ENCODE peak calls at places on chromosomes 5 and 9, in four cellular contexts. I is A549, H is upper lobe of left lung, K is transverse colon. M is an unnamed sample.

GRCh38 chr5:10662083-10662482 is 98.2 kb downstream of the ANKRD33B start:
- DNase-seq in I (no peak), H (no peak), K (no peak), M (no peak)

GRCh38 chr5:158812381-158812780 is 287.3 kb downstream of the EBF1 start:
- DNase-seq in I (no peak), H (no peak), K (peak), M (no peak)

GRCh38 chr9:110922145-110922544 is 116.1 kb downstream of the LPAR1 start:
- DNase-seq in I (no peak), H (no peak), K (no peak), M (no peak)

GRCh38 chr5:76371955-76372319 is 31.1 kb upstream of the IQGAP2 start:
- DNase-seq in I (no peak), H (no peak), K (no peak), M (no peak)

GRCh38 chr9:108272350-108272899 is 583.4 kb downstream of the ACTL7B start:
- DNase-seq in I (peak), H (no peak), K (peak), M (peak)

GRCh38 chr9:97594414-97594921 is 38.7 kb downstream of the TSTD2 start:
- DNase-seq in I (no peak), H (no peak), K (no peak), M (no peak)

GRCh38 chr5:173029499-173029921 is 26.6 kb upstream of the CREBRF start:
- DNase-seq in I (no peak), H (no peak), K (no peak), M (no peak)

GRCh38 chr9:119284587-119285337 is 84.5 kb downstream of the BRINP1 start:
- DNase-seq in I (no peak), H (no peak), K (no peak), M (peak)

GRCh38 chr9:16023466-16023865 is 470.6 kb downstream of the CCDC171 start:
- DNase-seq in I (no peak), H (no peak), K (no peak), M (no peak)

GRCh38 chr5:10519729-10520128 is 44.1 kb upstream of the ANKRD33B start:
- DNase-seq in I (no peak), H (no peak), K (no peak), M (no peak)

GRCh38 chr9:91711755-91712591 is 238.1 kb downstream of the ROR2 start:
- DNase-seq in I (no peak), H (no peak), K (peak), M (no peak)

GRCh38 chr5:93421498-93421897 is 159.5 kb downstream of the NR2F1-AS1 start:
- DNase-seq in I (no peak), H (no peak), K (no peak), M (no peak)

GRCh38 chr9:36895744-36896260 is 138.3 kb downstream of the PAX5 start:
- DNase-seq in I (no peak), H (no peak), K (no peak), M (no peak)

GRCh38 chr9:4596165-4596922 is 65.8 kb upstream of the PLPP6 start:
- DNase-seq in I (no peak), H (no peak), K (peak), M (no peak)

GRCh38 chr9:70049236-70049635 is 5.6 kb downstream of the MAMDC2 start:
- DNase-seq in I (no peak), H (no peak), K (peak), M (peak)

GRCh38 chr5:118592678-118593328 is 395.5 kb downstream of the DTWD2 start:
- DNase-seq in I (peak), H (no peak), K (no peak), M (no peak)

GRCh38 chr5:95184924-95185323 is 100.0 kb downstream of the MCTP1 start:
- DNase-seq in I (no peak), H (no peak), K (no peak), M (no peak)

GRCh38 chr5:143494162-143494561 is 90.7 kb upstream of the NR3C1 start:
- DNase-seq in I (peak), H (no peak), K (no peak), M (no peak)

GRCh38 chr9:136946228-136946892 is 1.3 kb downstream of the C8G start:
- DNase-seq in I (no peak), H (peak), K (no peak), M (no peak)

GRCh38 chr5:139443766-139444473 is 4.6 kb upstream of the DNAJC18 start:
- DNase-seq in I (no peak), H (no peak), K (no peak), M (no peak)

GRCh38 chr9:744046-744712 is 97.3 kb upstream of the DMRT1 start:
- DNase-seq in I (no peak), H (no peak), K (no peak), M (no peak)

GRCh38 chr9:96554801-96555566 is 64.7 kb downstream of the CDC14B start:
- DNase-seq in I (no peak), H (no peak), K (no peak), M (no peak)

GRCh38 chr9:109894921-109895758 is 115.1 kb downstream of the PALM2AKAP2 start:
- DNase-seq in I (no peak), H (no peak), K (no peak), M (no peak)

GRCh38 chr5:135126688-135127603 is 92.9 kb upstream of the PITX1 start:
- DNase-seq in I (peak), H (no peak), K (peak), M (no peak)

GRCh38 chr5:171445910-171446516 is 26.6 kb downstream of the FGF18 start:
- DNase-seq in I (no peak), H (no peak), K (no peak), M (no peak)

GRCh38 chr9:114412057-114412683 is 24.4 kb upstream of the AKNA start:
- DNase-seq in I (no peak), H (no peak), K (no peak), M (no peak)

GRCh38 chr5:158770506-158770905 is 329.2 kb downstream of the EBF1 start:
- DNase-seq in I (peak), H (no peak), K (no peak), M (no peak)

GRCh38 chr5:130528474-130528873 is 624.2 kb downstream of the CHSY3 start:
- DNase-seq in I (peak), H (no peak), K (no peak), M (no peak)

GRCh38 chr9:12759767-12760166 is 15.1 kb upstream of the LURAP1L start:
- DNase-seq in I (no peak), H (no peak), K (no peak), M (no peak)

GRCh38 chr9:117247271-117247670 is 167.6 kb downstream of the ASTN2 start:
- DNase-seq in I (peak), H (no peak), K (no peak), M (peak)

GRCh38 chr5:15168397-15168796 is 296.8 kb upstream of the ANKH start:
- DNase-seq in I (no peak), H (no peak), K (no peak), M (no peak)

DNA sequence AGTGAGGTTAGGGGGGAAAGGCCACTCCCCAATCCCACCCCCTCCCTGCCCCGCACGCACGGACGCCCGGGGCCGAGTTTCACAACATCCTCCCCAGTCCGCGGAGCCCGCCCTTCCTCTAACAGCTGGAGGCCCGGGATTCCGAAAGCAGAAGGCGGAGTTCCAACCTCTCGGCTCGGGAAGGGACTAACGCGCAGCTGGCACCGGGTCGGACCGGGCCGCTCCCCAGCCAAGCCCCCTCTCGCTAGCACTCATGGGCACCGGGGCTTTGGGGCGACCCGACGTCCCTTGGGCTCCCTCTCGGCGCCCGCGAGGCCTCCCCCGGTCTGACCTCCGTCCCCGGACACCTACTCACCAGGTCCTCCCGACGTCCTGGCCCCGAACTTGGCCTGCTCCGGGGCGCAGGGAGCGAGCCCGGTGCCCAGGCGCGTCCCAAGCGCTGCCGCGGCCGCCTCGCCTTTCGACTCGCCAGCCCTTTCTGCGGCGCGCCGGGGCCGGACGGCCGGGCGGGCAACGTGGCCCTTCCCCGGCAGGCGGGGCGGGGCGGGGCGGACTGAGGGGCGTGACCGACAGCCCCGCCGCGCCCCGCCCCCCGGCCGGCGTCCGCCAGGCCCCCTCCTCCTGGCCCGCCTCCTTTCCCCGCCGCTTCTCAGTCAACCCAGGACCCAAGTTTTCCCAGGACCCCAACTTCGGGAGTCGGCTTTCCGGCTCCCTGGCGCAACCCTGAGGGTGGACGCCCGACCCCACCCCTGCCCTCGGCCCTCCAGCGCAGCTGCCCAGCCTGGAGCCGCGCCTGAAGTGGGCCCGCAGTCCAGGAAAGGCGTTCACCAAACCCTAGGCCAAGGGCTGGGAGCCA is at the start of gene MGAT1:
- DNase-seq in I (peak), H (peak), K (peak), M (peak)
- TF ChIP-seq POLR2A in I (peak), H (peak), K (peak), M (peak)

DNA sequence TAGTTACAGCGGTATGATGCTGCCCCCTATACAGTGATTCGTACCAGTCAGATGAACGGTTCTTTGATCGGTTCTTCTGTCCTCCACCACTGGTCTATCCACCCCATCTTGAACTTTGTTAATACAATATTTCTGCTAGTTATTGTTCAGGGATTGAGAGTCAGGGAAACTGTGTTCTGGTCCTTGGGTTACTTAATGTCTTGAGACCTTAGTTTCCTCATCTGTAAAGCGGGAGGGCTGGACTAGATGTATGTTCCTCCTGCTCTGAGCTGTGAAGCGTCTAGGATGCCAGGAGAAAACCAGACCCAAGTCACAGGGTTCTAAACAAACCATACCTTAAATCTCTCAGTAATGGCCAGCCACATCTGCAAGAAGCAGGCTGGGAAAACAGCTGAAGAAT is 1.4 kb upstream of the PIP5K1B start:
- DNase-seq in I (no peak), H (no peak), K (no peak), M (no peak)
- TF ChIP-seq CTCF in I (no peak), H (no peak), K (no peak), M (no peak)

DNA sequence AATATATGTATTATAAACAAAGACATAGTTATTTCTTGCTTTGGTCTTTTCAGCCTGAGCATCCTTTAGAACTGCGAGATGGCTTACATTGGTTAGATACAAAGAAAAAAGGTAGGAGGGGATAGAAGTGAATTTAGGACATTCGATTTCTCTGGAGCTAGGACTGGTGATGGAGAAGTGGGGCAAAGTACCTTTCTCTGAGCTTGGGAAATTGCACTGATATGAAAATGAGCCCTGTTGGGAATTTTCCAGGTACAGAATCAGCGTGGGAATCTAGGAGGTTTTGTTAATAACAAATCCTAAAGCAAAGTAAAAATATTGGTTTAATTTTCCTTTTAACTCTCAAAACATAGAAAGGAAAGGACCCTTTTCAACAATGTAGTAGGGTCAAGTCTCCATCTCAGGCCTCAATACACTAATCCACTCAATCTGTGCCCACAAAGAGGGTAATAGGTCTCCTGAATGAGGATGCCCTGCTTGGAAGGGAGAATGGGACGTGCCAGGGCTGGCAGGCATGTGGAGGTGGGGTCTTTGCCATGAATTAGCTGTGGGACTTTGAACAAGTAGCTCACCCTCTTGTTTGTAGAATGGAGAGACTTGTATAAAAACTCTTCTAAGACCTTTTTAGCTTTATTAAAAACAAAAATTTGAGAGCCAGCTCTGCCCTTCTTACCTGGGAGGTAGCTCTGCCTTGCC is 17.7 kb downstream of the SNX18 start:
- DNase-seq in I (no peak), H (no peak), K (no peak), M (no peak)
- H3K27ac ChIP-seq in I (no peak), H (no peak), K (no peak), M (no peak)

GRCh38 chr5:72067682-72068470 is 39.4 kb upstream of the MAP1B start:
- DNase-seq in I (peak), H (no peak), K (no peak), M (no peak)

GRCh38 chr5:72070519-72070918 is 36.8 kb upstream of the MAP1B start:
- DNase-seq in I (peak), H (no peak), K (no peak), M (no peak)

GRCh38 chr5:72074238-72074637 is 33.0 kb upstream of the MAP1B start:
- DNase-seq in I (no peak), H (no peak), K (no peak), M (no peak)

GRCh38 chr5:72076901-72077300 is 30.4 kb upstream of the MAP1B start:
- DNase-seq in I (no peak), H (no peak), K (no peak), M (no peak)

DNA sequence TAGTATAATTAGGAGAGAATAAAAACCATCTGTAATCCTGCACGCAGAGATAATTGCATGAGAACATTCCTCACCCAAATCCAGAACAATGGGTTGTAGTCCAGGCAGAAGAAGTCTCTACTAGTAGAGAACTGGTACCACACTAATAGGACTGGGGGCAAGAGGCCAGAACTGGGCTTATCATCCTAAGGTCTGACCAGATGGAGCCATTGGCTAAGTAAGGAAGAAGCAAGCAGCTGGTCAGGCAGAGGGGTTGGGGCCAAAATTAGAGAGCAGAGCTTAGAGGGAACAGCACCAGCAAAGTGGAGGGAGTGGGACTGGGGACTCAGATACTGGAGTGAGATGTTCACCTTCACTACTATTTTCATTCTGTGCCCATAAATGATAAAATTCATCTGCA is 35.4 kb upstream of the MAP1B start:
- DNase-seq in I (no peak), H (no peak), K (no peak), M (no peak)
- TF ChIP-seq POLR2A in I (no peak), H (no peak), K (no peak), M (no peak)

GRCh38 chr9:35706951-35707350 is 17.2 kb upstream of the TPM2 start:
- DNase-seq in I (no peak), H (peak), K (no peak), M (no peak)
- TF ChIP-seq CTCF in I (no peak), H (no peak), K (no peak), M (no peak)

GRCh38 chr5:149836451-149837139 is 106.5 kb downstream of the PPARGC1B start:
- DNase-seq in I (no peak), H (no peak), K (no peak), M (no peak)
- H3K27ac ChIP-seq in I (no peak), H (no peak), K (no peak), M (no peak)